ENCODE peak calls at places on chromosomes 12 and 14, in four cellular contexts. F is HCT116, M is Panc1, V is K562. D is an unnamed sample.

GRCh38 chr14:51333299-51333698 is 93.3 kb downstream of the TMX1 start:
- DNase-seq in F (no peak), M (no peak), V (no peak), D (no peak)

GRCh38 chr12:73057428-73057827 is 785.3 kb downstream of the TRHDE start:
- DNase-seq in F (no peak), M (no peak), V (no peak), D (no peak)

GRCh38 chr12:6592087-6592486 is 15.1 kb downstream of the CHD4 start:
- DNase-seq in F (no peak), M (no peak), V (no peak), D (no peak)

GRCh38 chr12:79331870-79332269 is 358.9 kb downstream of the PAWR start:
- DNase-seq in F (no peak), M (no peak), V (no peak), D (no peak)

GRCh38 chr12:101018540-101018939 is 191.5 kb downstream of the SLC5A8 start:
- DNase-seq in F (peak), M (no peak), V (no peak), D (peak)

GRCh38 chr14:50961606-50962259 is 17.4 kb upstream of the PYGL start:
- DNase-seq in F (no peak), M (peak), V (no peak), D (no peak)

GRCh38 chr12:132219323-132219722 is 75.1 kb downstream of the NOC4L start:
- DNase-seq in F (no peak), M (no peak), V (no peak), D (no peak)

GRCh38 chr14:77007975-77008421 is 20.5 kb downstream of the IRF2BPL start:
- DNase-seq in F (no peak), M (no peak), V (no peak), D (no peak)

GRCh38 chr14:29236401-29236800 is 469.8 kb downstream of the FOXG1 start:
- DNase-seq in F (no peak), M (no peak), V (no peak), D (no peak)

GRCh38 chr14:100533647-100534485 is 53.4 kb downstream of the BEGAIN start:
- DNase-seq in F (no peak), M (no peak), V (no peak), D (no peak)

GRCh38 chr12:4555804-4556203 is 6.2 kb upstream of the DYRK4 start:
- DNase-seq in F (no peak), M (no peak), V (no peak), D (no peak)

GRCh38 chr14:103260629-103261124 is 73.4 kb upstream of the EIF5 start:
- DNase-seq in F (no peak), M (no peak), V (no peak), D (no peak)

GRCh38 chr12:11868027-11868426 is 202.7 kb upstream of the BCL2L14 start:
- DNase-seq in F (no peak), M (no peak), V (no peak), D (no peak)

GRCh38 chr12:25377475-25378179 is 126.9 kb upstream of the KRAS start:
- DNase-seq in F (no peak), M (no peak), V (no peak), D (no peak)

GRCh38 chr14:59208224-59208814 is 19.9 kb downstream of the DAAM1 start:
- DNase-seq in F (no peak), M (no peak), V (peak), D (no peak)

GRCh38 chr12:110613771-110614684 is at the start of gene TCTN1:
- DNase-seq in F (peak), M (peak), V (peak), D (peak)
- TF ChIP-seq SIN3A in F (peak), M (peak), V (peak), D (peak)

GRCh38 chr14:75342762-75343599 is 64.4 kb downstream of the FOS start:
- DNase-seq in F (no peak), M (no peak), V (no peak), D (no peak)

GRCh38 chr14:75339059-75339458 is 60.4 kb downstream of the FOS start:
- DNase-seq in F (no peak), M (no peak), V (no peak), D (no peak)

GRCh38 chr14:75343914-75344313 is 65.3 kb downstream of the FOS start:
- DNase-seq in F (no peak), M (no peak), V (no peak), D (no peak)

GRCh38 chr14:75341639-75342038 is 63.0 kb downstream of the FOS start:
- DNase-seq in F (no peak), M (no peak), V (no peak), D (no peak)

DNA sequence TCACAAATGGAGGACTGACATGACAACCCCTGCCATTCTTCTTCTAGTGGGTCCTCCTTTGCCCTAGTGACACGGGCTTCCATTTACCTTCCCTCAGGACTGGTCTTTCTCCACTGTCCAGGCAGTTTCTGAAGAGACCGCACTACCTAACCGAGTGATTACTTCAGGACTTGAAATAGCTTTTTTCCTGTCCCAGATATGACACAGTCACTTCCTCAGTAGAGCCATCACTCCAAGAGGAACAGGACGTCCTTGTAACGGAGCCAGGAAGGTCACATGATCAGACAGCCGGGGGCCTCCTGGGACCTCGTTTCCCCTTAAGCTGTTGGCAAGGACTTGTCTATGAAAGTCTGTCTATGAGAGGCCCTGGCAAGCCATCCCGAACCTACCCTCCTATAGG is 62.3 kb downstream of the FOS start:
- DNase-seq in F (no peak), M (no peak), V (no peak), D (no peak)
- TF ChIP-seq SIN3A in F (no peak), M (no peak), V (no peak), D (no peak)

GRCh38 chr14:49212721-49213120 is 373.5 kb downstream of the RPS29 start:
- DNase-seq in F (no peak), M (no peak), V (no peak), D (no peak)
- TF ChIP-seq SIN3A in F (no peak), M (no peak), V (no peak), D (no peak)

DNA sequence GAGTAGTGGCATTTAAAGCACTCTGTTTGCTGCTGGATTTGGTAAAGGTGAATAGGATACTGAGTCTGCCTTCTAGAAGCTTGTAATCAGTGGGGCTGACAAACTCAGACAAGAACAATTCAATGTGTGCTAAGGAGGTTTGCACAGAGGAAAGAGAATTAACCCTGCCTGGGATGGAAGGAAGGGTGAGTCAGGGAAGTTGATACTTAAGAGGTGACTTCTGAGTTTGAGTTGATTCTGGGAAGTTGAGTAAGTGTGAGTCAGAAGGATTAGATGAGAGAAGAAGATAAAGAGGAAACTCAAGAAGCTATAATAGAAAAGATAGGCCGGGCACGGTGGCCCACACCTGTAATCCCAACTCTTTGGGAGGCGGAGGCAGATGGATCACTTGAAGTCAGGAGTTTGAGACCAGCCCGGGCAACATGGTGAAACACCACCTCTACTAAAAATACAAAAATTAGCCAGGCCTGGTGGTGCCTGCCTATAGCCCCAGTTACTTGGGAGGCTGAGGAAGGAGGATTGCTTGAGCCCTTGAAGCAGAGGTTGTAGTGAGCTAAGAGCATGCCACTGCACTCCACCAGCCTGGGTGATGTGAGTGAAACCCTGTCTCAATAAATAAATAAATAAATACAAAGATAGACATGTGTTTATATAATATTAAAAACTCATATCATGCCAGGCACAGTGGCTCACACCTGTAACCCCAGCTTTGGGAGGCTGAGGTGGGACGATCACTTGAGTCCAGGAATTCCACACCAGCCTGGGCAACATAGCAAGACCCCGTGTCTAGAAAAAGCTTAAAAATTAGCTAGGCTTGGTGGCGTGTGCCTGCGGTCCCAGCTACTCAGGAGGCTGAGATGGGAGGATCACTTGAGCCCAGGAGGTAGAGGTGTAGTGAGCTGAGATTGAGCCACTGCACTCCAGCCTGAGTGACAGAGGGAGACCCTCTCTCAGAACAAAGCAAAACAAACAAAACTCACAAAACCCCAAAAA is 126.8 kb upstream of the CPM start:
- DNase-seq in F (peak), M (peak), V (no peak), D (no peak)
- TF ChIP-seq SIN3A in F (no peak), M (no peak), V (no peak), D (no peak)

GRCh38 chr12:120719072-120719471 is 6.6 kb upstream of the ACADS start:
- DNase-seq in F (no peak), M (no peak), V (no peak), D (peak)

GRCh38 chr12:120719496-120720233 is 6.0 kb upstream of the ACADS start:
- DNase-seq in F (no peak), M (no peak), V (no peak), D (no peak)

GRCh38 chr12:120720972-120721801 is 4.4 kb upstream of the ACADS start:
- DNase-seq in F (no peak), M (no peak), V (no peak), D (no peak)

GRCh38 chr12:120721866-120722265 is 3.8 kb upstream of the ACADS start:
- DNase-seq in F (no peak), M (no peak), V (no peak), D (no peak)

GRCh38 chr12:120720234-120720968 is 5.2 kb upstream of the ACADS start:
- DNase-seq in F (no peak), M (no peak), V (no peak), D (no peak)
- TF ChIP-seq SIN3A in F (no peak), M (no peak), V (no peak), D (no peak)

DNA sequence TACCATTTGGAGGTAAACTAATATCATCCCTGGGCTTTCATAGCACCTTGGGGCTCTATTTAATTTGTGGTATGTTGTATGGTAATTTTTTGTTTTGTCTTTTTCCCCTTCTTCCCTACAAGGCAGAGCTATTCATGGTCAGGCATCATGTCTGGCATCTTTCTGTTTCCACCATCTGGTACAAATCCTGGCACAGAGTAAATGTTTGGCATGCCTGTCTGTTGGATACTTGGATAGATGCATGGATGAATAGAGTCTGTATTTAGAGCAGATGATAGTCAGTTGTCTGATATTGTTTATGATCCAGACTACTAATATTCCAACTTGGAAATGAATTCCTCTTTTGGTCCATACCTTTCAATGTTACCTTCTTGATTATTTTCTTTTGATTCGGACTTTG is 139.8 kb downstream of the NEDD1 start:
- DNase-seq in F (no peak), M (no peak), V (no peak), D (no peak)
- TF ChIP-seq SIN3A in F (no peak), M (no peak), V (no peak), D (no peak)

DNA sequence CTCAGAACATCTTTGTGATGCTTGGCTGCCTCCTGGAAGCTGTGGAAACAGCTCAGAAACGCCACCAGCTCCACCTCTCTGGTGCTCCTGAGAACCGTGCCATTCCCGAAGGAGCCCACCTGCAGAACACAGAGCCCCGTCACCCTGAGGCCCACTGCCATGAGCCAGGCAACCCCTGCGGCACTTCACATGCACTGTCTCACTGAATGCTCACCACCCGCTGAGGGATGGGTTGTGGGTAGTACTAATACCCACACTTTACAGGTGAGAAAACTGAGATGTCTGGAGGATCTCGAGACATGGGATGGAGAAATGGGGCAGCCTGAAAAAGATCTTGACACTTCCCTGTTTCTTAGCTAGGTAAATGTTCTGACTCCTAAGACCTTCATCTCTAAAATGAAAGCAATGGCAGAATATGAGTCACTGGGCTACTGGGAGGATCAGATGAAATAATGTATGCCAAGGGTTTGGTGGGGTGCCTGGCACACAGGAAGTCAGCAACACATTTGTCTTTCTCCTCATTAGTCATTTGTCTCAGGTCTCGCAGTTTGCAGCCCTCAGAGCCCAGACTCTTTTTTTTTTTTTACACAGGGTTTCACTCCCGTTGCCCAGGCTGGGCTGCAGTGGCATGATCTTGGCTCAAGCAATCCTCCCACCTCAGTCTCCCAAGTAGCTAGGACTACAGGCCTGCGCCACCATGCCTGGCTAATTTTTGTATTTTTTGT is 5.3 kb downstream of the OASL start:
- DNase-seq in F (peak), M (no peak), V (no peak), D (no peak)
- TF ChIP-seq SIN3A in F (no peak), M (no peak), V (no peak), D (no peak)

DNA sequence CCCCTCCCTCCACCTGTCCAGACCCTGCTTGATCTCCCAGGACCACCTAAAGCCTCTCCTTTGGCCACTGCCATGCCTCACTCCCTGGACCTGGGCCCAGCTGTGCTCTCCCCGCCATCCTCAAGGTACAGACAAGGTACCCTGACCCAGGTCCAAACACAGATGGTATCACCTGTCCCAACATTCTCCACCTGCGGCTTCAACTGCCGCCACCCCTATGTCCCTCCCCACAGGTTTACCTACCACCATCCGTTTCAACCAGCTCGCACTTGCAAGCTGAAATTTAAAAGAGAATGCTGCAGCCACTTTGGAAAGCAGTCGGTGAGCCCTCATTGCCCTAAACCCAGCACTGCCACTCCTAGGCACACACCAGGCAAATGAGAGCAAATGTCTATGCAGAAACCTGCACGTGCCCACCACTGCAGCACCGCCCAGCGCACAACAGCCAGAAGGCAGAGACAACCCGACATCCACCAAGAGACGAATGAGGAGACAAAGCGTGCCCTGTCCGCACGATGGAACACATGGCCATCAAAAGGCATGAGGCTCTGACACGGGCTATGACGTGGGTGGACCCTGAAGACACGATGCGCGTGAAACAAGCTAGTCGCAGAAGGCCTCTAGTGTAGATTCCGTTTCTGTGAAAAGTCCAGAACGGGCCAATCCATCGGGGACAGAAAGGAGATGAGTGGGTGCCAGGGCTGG is 71.0 kb downstream of the RFLNA start:
- DNase-seq in F (no peak), M (no peak), V (no peak), D (no peak)
- TF ChIP-seq SIN3A in F (no peak), M (no peak), V (no peak), D (no peak)

GRCh38 chr12:108572166-108572790 is 9.9 kb downstream of the ISCU start:
- DNase-seq in F (no peak), M (no peak), V (no peak), D (no peak)
- TF ChIP-seq SIN3A in F (no peak), M (no peak), V (no peak), D (no peak)

D was measured in HepG2.